ENCODE peak calls at places on chromosomes 7 and 10, in nine cellular contexts. S is WTC11; J is natural killer cell; N is fibroblast of mammary gland; Z is spleen; L is AG09319; W is cardiac muscle cell; I is activated CD8-positive, alpha-beta T cell treated with anti-CD3 and anti-CD28 coated beads for 36 hours; G is MCF 10A. K is an unnamed sample.

GRCh38 chr10:4130685-4131084 is 345.7 kb upstream of the KLF6 start:
- DNase-seq in G (no peak), Z (no peak), S (no peak), L (no peak), N (no peak), J (no peak), I (peak), W (no peak), K (no peak)

GRCh38 chr7:28029036-28029435 is 151.6 kb downstream of the JAZF1 start:
- DNase-seq in G (no peak), I (no peak), S (no peak), Z (no peak), W (no peak), L (no peak), J (no peak), N (peak), K (no peak)

GRCh38 chr7:98641646-98642489 is 24.8 kb downstream of the NPTX2 start:
- DNase-seq in N (no peak), Z (peak), I (no peak), L (no peak), J (no peak), W (no peak), G (no peak), S (peak), K (no peak)

GRCh38 chr7:121083790-121084251 is 95.3 kb downstream of the CPED1 start:
- DNase-seq in W (no peak), I (no peak), J (no peak), S (no peak), L (no peak), G (no peak), Z (no peak), N (peak), K (no peak)

GRCh38 chr7:7761974-7762769 is 43.8 kb upstream of the RPA3 start:
- DNase-seq in J (no peak), S (no peak), W (no peak), L (no peak), I (peak), N (peak), G (peak), Z (no peak), K (no peak)

GRCh38 chr7:123210986-123211385 is 11.2 kb upstream of the SLC13A1 start:
- DNase-seq in I (no peak), G (no peak), J (no peak), Z (no peak), W (no peak), N (no peak), L (no peak), S (no peak), K (no peak)

GRCh38 chr10:77422491-77423338 is 214.9 kb downstream of the KCNMA1 start:
- DNase-seq in Z (no peak), L (no peak), W (no peak), G (no peak), N (no peak), S (no peak), I (no peak), J (no peak), K (no peak)

GRCh38 chr7:107173691-107174406 is 5.0 kb downstream of the HBP1 start:
- DNase-seq in W (no peak), S (no peak), Z (no peak), J (no peak), N (no peak), L (no peak), G (no peak), I (peak), K (no peak)

GRCh38 chr10:29795856-29796255 is 161.1 kb upstream of the SVIL start:
- DNase-seq in Z (no peak), L (no peak), S (no peak), W (no peak), G (no peak), I (no peak), N (peak), J (no peak), K (no peak)

GRCh38 chr10:11447571-11447970 is 163.9 kb downstream of the USP6NL start:
- DNase-seq in J (no peak), N (no peak), W (no peak), I (no peak), S (no peak), Z (no peak), L (no peak), G (no peak), K (no peak)

GRCh38 chr10:50152792-50153272 is 85.1 kb downstream of the WASHC2A start:
- DNase-seq in Z (no peak), W (no peak), J (no peak), S (peak), L (no peak), N (no peak), I (no peak), G (no peak), K (no peak)

GRCh38 chr10:122163182-122164027 is 107.7 kb upstream of the BTBD16 start:
- DNase-seq in J (no peak), G (no peak), S (peak), Z (peak), I (peak), L (no peak), N (peak), W (peak), K (no peak)

GRCh38 chr10:59360605-59361515 is 1.5 kb downstream of the FAM13C start:
- DNase-seq in S (no peak), J (no peak), W (no peak), Z (no peak), L (no peak), G (peak), I (no peak), N (no peak), K (no peak)

GRCh38 chr10:127853868-127854768 is 38.6 kb downstream of the CLRN3 start:
- DNase-seq in I (peak), W (peak), G (peak), L (peak), S (peak), N (peak), J (peak), Z (peak), K (peak)

GRCh38 chr7:32115831-32116230 is 45.6 kb upstream of the PDE1C start:
- DNase-seq in L (no peak), W (no peak), J (no peak), Z (no peak), I (no peak), G (no peak), N (no peak), S (no peak), K (no peak)

GRCh38 chr7:94056796-94057207 is 52.6 kb upstream of the BET1 start:
- DNase-seq in G (peak), Z (no peak), L (peak), N (peak), S (no peak), J (no peak), W (no peak), I (no peak), K (no peak)

GRCh38 chr10:75367098-75367497 is 34.5 kb downstream of the ZNF503 start:
- DNase-seq in J (no peak), L (no peak), Z (no peak), N (no peak), I (no peak), G (no peak), W (no peak), S (no peak), K (no peak)

GRCh38 chr7:148116195-148116594 is 474.4 kb upstream of the C7orf33 start:
- DNase-seq in W (no peak), Z (no peak), N (no peak), S (no peak), G (no peak), I (no peak), J (no peak), L (no peak), K (no peak)

GRCh38 chr7:116261904-116262303 is 51.6 kb downstream of the TES start:
- DNase-seq in S (no peak), J (no peak), G (no peak), W (no peak), Z (no peak), I (no peak), L (no peak), N (no peak), K (no peak)

GRCh38 chr10:30056767-30057355 is 2.5 kb downstream of the JCAD start:
- DNase-seq in Z (no peak), G (no peak), J (no peak), N (no peak), L (no peak), S (no peak), I (no peak), W (peak), K (no peak)

GRCh38 chr10:17527530-17528146 is 73.2 kb upstream of the ST8SIA6 start:
- DNase-seq in J (no peak), G (peak), Z (no peak), N (peak), S (no peak), W (no peak), I (no peak), L (peak), K (no peak)

GRCh38 chr7:39952791-39953190 is 2.7 kb downstream of the CDK13 start:
- DNase-seq in N (peak), S (no peak), L (no peak), Z (no peak), I (no peak), J (no peak), W (no peak), G (peak), K (no peak)

GRCh38 chr10:71319042-71319799 is at the start of gene SLC29A3:
- DNase-seq in W (peak), S (peak), I (peak), L (peak), N (peak), G (peak), Z (peak), J (peak), K (peak)

GRCh38 chr10:58266003-58266825 is 1.5 kb downstream of the IPMK start:
- DNase-seq in Z (no peak), J (no peak), G (peak), I (peak), S (no peak), L (no peak), W (peak), N (peak), K (no peak)

GRCh38 chr7:154409703-154410311 is 357.6 kb downstream of the DPP6 start:
- DNase-seq in J (no peak), G (peak), N (no peak), I (peak), L (no peak), Z (no peak), S (no peak), W (peak), K (no peak)

GRCh38 chr7:1853619-1854520 is 183.8 kb downstream of the ELFN1 start:
- DNase-seq in W (no peak), S (peak), N (no peak), J (no peak), L (no peak), I (no peak), Z (peak), G (no peak), K (no peak)

GRCh38 chr7:41287559-41288335 is 415.1 kb downstream of the INHBA start:
- DNase-seq in Z (no peak), L (no peak), G (no peak), J (no peak), S (peak), W (no peak), I (no peak), N (no peak), K (no peak)

GRCh38 chr10:94205370-94205930 is 157.3 kb downstream of the NOC3L start:
- DNase-seq in W (no peak), S (no peak), G (no peak), N (peak), I (no peak), L (no peak), Z (no peak), J (no peak), K (no peak)

GRCh38 chr7:100053201-100053600 is 3.6 kb downstream of the ZSCAN21 start:
- DNase-seq in I (peak), Z (no peak), S (no peak), W (peak), L (peak), N (peak), G (peak), J (no peak), K (peak)

GRCh38 chr7:33444501-33444900 is 315.1 kb downstream of the BBS9 start:
- DNase-seq in W (no peak), J (no peak), L (peak), I (no peak), S (no peak), N (peak), G (peak), Z (no peak), K (no peak)

GRCh38 chr7:74371381-74372059 is 82.2 kb upstream of the GTF2IRD1 start:
- DNase-seq in I (peak), G (peak), L (no peak), Z (no peak), N (no peak), J (no peak), S (peak), W (peak), K (no peak)

GRCh38 chr7:159098795-159099194 is 45.9 kb downstream of the VIPR2 start:
- DNase-seq in L (no peak), G (no peak), J (no peak), S (no peak), W (no peak), Z (peak), I (no peak), N (no peak), K (no peak)

GRCh38 chr10:64486149-64486548 is 964.9 kb downstream of the REEP3 start:
- DNase-seq in S (no peak), L (no peak), N (peak), G (peak), W (no peak), I (no peak), J (no peak), Z (no peak), K (no peak)

GRCh38 chr10:95739046-95739445 is 16.9 kb upstream of the ENTPD1 start:
- DNase-seq in L (no peak), I (no peak), Z (no peak), N (no peak), W (no peak), J (no peak), S (no peak), G (no peak), K (no peak)

GRCh38 chr10:95741807-95742528 is 14.0 kb upstream of the ENTPD1 start:
- DNase-seq in Z (no peak), I (peak), L (no peak), W (peak), J (no peak), S (no peak), N (peak), G (no peak), K (no peak)

GRCh38 chr10:95742529-95742884 is 13.5 kb upstream of the ENTPD1 start:
- DNase-seq in N (no peak), Z (no peak), W (no peak), J (no peak), S (no peak), G (no peak), L (no peak), I (no peak), K (no peak)

GRCh38 chr10:95745487-95745886 is 10.5 kb upstream of the ENTPD1 start:
- DNase-seq in W (no peak), I (no peak), N (no peak), Z (no peak), G (no peak), L (no peak), S (no peak), J (no peak), K (no peak)

DNA sequence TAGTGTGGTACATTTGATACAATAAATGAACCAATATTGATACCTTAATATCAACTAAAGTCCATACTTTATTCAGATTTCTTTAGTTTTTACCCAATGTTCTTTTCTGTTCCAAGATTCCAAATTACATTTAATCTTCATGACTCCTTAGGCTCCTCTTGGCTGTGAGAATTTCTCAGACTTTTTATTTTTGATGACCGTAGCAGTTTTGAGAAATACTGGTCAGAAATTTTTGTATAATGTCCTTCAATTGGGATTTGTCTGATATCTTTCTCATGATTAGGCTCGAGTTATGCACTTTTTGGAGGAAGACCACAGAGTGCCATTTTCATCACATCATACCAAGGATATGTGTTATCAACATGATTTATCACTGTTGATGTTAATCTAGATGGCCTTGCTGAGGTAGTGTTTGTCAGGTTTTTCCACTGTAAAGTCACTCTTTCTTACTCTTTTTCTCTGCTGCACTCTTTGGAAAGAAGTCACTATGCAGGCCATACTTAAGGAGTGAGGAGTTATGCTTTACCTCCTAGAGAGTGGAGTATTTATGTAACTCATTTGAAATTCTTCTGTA is 12.9 kb upstream of the ENTPD1 start:
- DNase-seq in L (no peak), N (no peak), S (no peak), Z (no peak), G (no peak), I (no peak), W (no peak), J (no peak), K (no peak)
- TF ChIP-seq CTCF in L (no peak), N (no peak), S (no peak), Z (no peak), G (no peak), I (no peak), W (no peak), J (no peak), K (no peak)

GRCh38 chr7:6729492-6730342 is 23.0 kb upstream of the ZNF12 start:
- DNase-seq in J (peak), I (peak), L (peak), S (peak), W (peak), N (peak), Z (peak), G (peak), K (peak)
- TF ChIP-seq CTCF in J (no peak), I (no peak), L (no peak), S (no peak), W (no peak), N (no peak), Z (no peak), G (no peak), K (no peak)

DNA sequence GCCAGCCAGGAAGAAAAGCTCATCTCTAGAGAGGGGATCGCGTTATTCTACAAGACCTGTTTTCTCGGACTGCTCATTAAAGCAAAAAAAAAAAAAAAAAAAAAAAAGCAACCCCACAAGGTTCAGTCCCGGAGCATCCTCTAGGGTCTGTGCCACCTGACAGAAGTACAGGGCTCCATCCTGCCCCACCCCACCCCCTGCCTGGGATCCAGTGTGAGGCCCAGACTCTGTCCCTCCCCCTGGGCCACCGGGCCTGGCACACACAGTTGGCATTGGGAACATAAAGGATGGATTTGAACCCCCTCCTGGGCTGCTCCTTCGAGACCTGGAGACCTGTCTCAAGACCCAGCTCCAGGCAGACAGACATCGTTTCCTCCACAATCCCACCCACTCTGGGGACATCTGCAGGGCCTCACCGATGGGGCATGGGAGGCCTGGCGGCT is 685 bp downstream of the ORAI2 start:
- DNase-seq in J (peak), W (no peak), I (peak), N (peak), L (no peak), S (no peak), G (no peak), Z (peak), K (no peak)
- TF ChIP-seq CTCF in J (no peak), W (no peak), I (no peak), N (no peak), L (no peak), S (no peak), G (no peak), Z (no peak), K (no peak)

GRCh38 chr7:118586248-118586647 is 361.7 kb downstream of the ANKRD7 start:
- DNase-seq in N (no peak), L (no peak), I (no peak), J (no peak), S (no peak), W (no peak), Z (no peak), G (no peak), K (no peak)

DNA sequence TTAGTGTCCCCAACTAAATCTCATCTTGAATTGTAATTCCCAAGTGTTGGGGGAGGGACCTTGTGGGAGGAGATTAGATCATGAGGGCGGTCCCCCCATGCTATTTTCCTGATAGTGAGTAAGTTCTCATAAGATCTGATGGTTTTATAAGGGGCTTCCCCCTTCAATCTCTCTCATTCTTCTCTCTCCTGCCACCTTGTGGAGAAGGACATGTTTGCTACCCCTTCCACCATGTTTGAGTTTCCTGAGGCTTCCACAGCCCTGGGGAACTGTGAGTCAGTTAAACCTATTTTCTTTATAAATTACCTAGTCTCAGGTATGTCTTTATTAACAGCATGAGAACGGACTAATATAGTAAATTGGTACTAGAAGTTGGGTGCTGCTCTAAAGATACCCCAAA is 365.6 kb downstream of the ANKRD7 start:
- DNase-seq in G (peak), N (no peak), L (no peak), W (peak), Z (no peak), I (peak), S (peak), J (no peak), K (no peak)
- TF ChIP-seq CTCF in G (peak), N (peak), L (no peak), W (no peak), Z (peak), I (peak), S (peak), J (no peak), K (peak)

GRCh38 chr7:38453826-38454225 is 177.3 kb downstream of the AMPH start:
- DNase-seq in I (no peak), Z (no peak), W (no peak), G (no peak), N (no peak), S (no peak), L (no peak), J (no peak), K (no peak)

GRCh38 chr7:38453187-38453586 is 178.0 kb downstream of the AMPH start:
- DNase-seq in S (no peak), Z (no peak), L (no peak), J (no peak), G (no peak), N (no peak), W (peak), I (no peak), K (no peak)

GRCh38 chr7:38448842-38449241 is 175.4 kb upstream of the TARP start:
- DNase-seq in J (no peak), N (peak), G (peak), L (no peak), Z (no peak), W (no peak), S (no peak), I (no peak), K (no peak)

GRCh38 chr7:38452615-38453014 is 178.6 kb downstream of the AMPH start:
- DNase-seq in J (no peak), W (no peak), Z (no peak), G (no peak), N (peak), L (no peak), S (no peak), I (no peak), K (no peak)

DNA sequence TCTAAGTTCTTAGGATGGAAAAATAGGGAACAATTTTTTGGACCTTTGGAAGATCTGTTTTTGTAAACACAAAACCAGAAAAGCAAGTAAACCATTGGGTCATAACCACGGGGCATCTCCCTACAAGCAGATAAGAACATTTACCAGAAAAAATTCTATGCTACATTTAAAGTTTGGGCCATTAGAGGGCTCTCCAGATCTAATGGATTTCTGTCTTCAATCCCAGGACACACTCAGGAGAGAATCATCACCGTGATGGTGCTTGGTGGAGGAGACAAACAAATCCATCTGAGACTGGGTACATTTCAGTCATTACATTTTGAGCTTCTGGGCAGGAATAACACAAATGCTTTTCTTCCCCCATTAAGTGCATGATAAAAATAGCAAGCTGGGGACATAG is 178.4 kb upstream of the TARP start:
- DNase-seq in I (no peak), G (peak), L (no peak), Z (no peak), W (peak), J (no peak), N (peak), S (no peak), K (no peak)
- TF ChIP-seq CTCF in I (no peak), G (peak), L (peak), Z (no peak), W (peak), J (no peak), N (peak), S (no peak), K (peak)

K was measured in D721Med.